ENCODE peak calls at places on chromosomes 3 and 15, in seven cellular contexts. S, M, O, K, C, Y and P are unnamed samples.
A peak's percentile ranks its signal among the peaks of the same experiment; 100 is the strongest.

GRCh38 chr3:57079221-57079831 is 18.9 kb downstream of the SPATA12 start:
- DNase-seq in S (peak; percentile 46), M (no peak), O (no peak), K (peak; percentile 79), C (no peak), Y (peak; percentile 65), P (no peak)

GRCh38 chr3:122021811-122022401 is at the start of gene ILDR1:
- DNase-seq in S (no peak), M (no peak), O (no peak), K (peak; percentile 76), C (no peak), Y (peak; percentile 48), P (no peak)

GRCh38 chr3:69082805-69083204 is 1.9 kb upstream of the ARL6IP5 start:
- DNase-seq in S (no peak), M (peak; percentile 85), O (peak; percentile 81), K (peak; percentile 69), C (no peak), Y (no peak), P (peak; percentile 67)

GRCh38 chr15:85168642-85169173 is 187.1 kb downstream of the PDE8A start:
- DNase-seq in S (no peak), M (peak; percentile 21), O (no peak), K (peak; percentile 56), C (no peak), Y (peak; percentile 24), P (no peak)

GRCh38 chr3:50195501-50196252 is 4.3 kb downstream of the GNAT1 start:
- DNase-seq in S (no peak), M (no peak), O (no peak), K (no peak), C (no peak), Y (no peak), P (no peak)

GRCh38 chr3:185549651-185550111 is 2.7 kb downstream of the LIPH start:
- DNase-seq in S (no peak), M (no peak), O (no peak), K (no peak), C (no peak), Y (no peak), P (peak; percentile 57)

GRCh38 chr15:100725121-100726069 is 123.0 kb downstream of the ASB7 start:
- DNase-seq in S (no peak), M (peak; percentile 72), O (peak; percentile 74), K (peak; percentile 3), C (peak; percentile 16), Y (no peak), P (peak; percentile 48)

GRCh38 chr3:122975924-122976293 is 51.7 kb downstream of the SEMA5B start:
- DNase-seq in S (no peak), M (no peak), O (no peak), K (no peak), C (no peak), Y (no peak), P (no peak)

GRCh38 chr3:38278841-38279240 is 3.3 kb upstream of the SLC22A14 start:
- DNase-seq in S (no peak), M (no peak), O (no peak), K (no peak), C (no peak), Y (no peak), P (no peak)

GRCh38 chr15:67042490-67043181 is 22.8 kb upstream of the SMAD3 start:
- DNase-seq in S (no peak), M (peak; percentile 81), O (no peak), K (no peak), C (no peak), Y (no peak), P (peak; percentile 60)

GRCh38 chr3:3631114-3631513 is 168.1 kb upstream of the LRRN1 start:
- DNase-seq in S (no peak), M (no peak), O (no peak), K (no peak), C (no peak), Y (no peak), P (no peak)

GRCh38 chr3:3628676-3629328 is 170.4 kb upstream of the LRRN1 start:
- DNase-seq in S (no peak), M (no peak), O (no peak), K (no peak), C (no peak), Y (no peak), P (no peak)

GRCh38 chr3:3625461-3626271 is 173.6 kb upstream of the LRRN1 start:
- DNase-seq in S (no peak), M (no peak), O (no peak), K (no peak), C (no peak), Y (no peak), P (no peak)

GRCh38 chr3:3629911-3630310 is 169.3 kb upstream of the LRRN1 start:
- DNase-seq in S (no peak), M (peak; percentile 5), O (peak; percentile 51), K (no peak), C (no peak), Y (no peak), P (no peak)

GRCh38 chr3:3627104-3627503 is 172.1 kb upstream of the LRRN1 start:
- DNase-seq in S (no peak), M (no peak), O (no peak), K (no peak), C (no peak), Y (no peak), P (no peak)
- TF ChIP-seq CTCF in S (no peak), M (no peak), O (no peak), K (no peak), C (no peak), Y (no peak), P (no peak)

DNA sequence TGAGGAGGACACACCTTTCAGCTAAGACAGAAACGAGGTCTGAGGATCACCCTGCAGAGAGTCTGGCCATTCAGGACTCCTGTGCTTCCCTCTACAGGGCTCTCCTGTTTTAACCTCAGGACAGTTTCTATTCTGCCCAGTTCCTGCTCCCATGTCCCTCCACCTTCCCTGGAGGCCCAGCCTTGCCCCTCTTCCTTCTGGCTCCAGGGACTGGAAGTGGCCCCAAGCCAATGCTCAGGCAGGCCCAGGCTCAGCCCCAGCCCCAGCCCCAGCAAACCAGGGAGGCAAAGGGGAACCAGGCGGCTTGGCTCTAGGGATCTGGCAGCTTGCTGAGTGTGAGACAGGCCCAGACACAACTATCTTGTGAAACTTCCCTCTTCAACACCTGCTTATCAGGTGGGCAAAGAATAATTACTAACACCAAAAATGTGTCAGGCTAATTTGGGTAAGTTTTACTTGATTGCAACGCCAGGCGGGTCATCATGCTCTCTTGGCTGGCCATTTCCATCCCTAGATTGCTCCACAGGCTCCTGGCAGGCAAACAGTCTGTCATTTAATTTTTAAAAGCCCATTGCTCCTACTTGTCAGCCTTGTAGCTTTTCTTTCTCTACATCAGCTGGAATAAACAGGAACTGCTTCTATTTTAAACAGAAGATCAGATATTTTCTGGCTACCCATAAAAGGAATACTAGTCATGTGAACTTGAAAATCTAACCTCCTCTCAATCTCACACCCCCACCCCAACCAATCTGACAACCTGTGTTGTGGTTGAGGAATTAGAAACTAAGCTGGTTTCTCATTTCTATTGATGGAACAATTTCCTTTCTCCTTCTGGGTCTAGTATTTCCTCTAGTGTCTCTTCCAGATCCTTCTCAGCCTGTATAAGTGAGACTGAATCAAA is 33.5 kb downstream of the UPK1B start:
- DNase-seq in S (no peak), M (no peak), O (no peak), K (no peak), C (no peak), Y (no peak), P (no peak)
- TF ChIP-seq CTCF in S (no peak), M (no peak), O (peak; percentile 3), K (no peak), C (no peak), Y (no peak), P (peak; percentile 21)

GRCh38 chr15:96180062-96180745 is 150.3 kb upstream of the NR2F2 start:
- DNase-seq in S (no peak), M (no peak), O (no peak), K (no peak), C (no peak), Y (no peak), P (no peak)

GRCh38 chr15:96181873-96182301 is 148.6 kb upstream of the NR2F2 start:
- DNase-seq in S (peak; percentile 67), M (peak; percentile 69), O (peak; percentile 90), K (no peak), C (no peak), Y (no peak), P (peak; percentile 52)

GRCh38 chr15:96171842-96172241 is 158.7 kb upstream of the NR2F2 start:
- DNase-seq in S (no peak), M (no peak), O (no peak), K (no peak), C (no peak), Y (peak; percentile 16), P (peak; percentile 14)

GRCh38 chr15:96181217-96181616 is 149.3 kb upstream of the NR2F2 start:
- DNase-seq in S (no peak), M (no peak), O (no peak), K (no peak), C (no peak), Y (no peak), P (no peak)

DNA sequence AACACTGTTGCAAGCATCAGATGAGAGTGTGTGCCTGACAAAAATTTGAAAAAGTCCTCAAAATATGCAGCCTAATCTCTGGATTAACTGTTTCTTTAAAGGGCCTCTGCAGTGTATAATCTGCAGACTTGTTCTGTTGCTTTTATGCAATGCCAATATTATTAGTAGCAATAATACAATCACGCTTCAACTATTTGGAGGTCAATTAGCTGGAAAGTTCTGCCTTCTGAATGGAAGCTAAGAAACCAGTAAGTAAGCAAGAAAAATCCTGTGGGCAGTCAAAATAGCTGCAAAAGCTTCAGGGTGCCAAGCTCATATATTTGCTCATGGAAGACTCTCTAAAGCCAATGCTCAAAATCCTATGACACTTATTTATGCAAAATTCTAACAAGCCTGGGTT is 153.2 kb upstream of the NR2F2 start:
- DNase-seq in S (no peak), M (no peak), O (no peak), K (no peak), C (no peak), Y (no peak), P (no peak)
- TF ChIP-seq CTCF in S (no peak), M (no peak), O (no peak), K (no peak), C (no peak), Y (no peak), P (no peak)

DNA sequence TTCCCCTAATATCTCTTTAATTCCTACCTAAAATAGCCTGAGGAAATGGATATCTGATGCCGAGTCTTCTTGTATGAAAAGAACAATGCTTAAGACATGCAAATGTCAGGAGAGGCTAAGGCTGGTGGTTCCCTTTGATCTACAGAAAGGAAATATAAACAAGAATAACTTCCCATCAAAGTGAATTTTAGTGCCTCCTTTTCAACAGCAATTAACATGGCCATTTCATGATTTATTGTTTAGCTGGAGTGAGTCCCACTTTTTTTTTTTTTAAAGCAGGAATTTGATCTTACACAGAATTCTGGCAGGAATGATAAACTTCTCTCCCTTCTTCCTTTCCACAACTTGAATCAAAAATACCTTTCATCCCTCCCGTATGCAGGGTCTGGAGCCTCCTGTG is 287.0 kb downstream of the MEX3B start:
- DNase-seq in S (no peak), M (no peak), O (no peak), K (no peak), C (no peak), Y (no peak), P (no peak)
- TF ChIP-seq CTCF in S (no peak), M (no peak), O (no peak), K (no peak), C (no peak), Y (no peak), P (no peak)